ENCODE peak calls at places on chromosomes 2 and 18, in seven cellular contexts. One of them, this sample, is unnamed.

GRCh38 chr2:2166844-2167243 is 164.2 kb downstream of the MYT1L start:
- DNase-seq in psoas muscle: no peak
- DNase-seq in tibial nerve: no peak
- DNase-seq in heart left ventricle: no peak
- DNase-seq in fibroblast of lung: no peak
- DNase-seq in NCI-H2029: no peak
- DNase-seq in NCI-H2081: no peak
- DNase-seq in this sample: no peak

GRCh38 chr2:110146183-110146944 is 30.7 kb upstream of the MALL start:
- DNase-seq in psoas muscle: no peak
- DNase-seq in tibial nerve: no peak
- DNase-seq in heart left ventricle: no peak
- DNase-seq in fibroblast of lung: no peak
- DNase-seq in NCI-H2029: no peak
- DNase-seq in NCI-H2081: no peak
- DNase-seq in this sample: no peak

GRCh38 chr2:3628800-3629199 is 29.2 kb upstream of the ALLC start:
- DNase-seq in psoas muscle: no peak
- DNase-seq in tibial nerve: no peak
- DNase-seq in heart left ventricle: no peak
- DNase-seq in fibroblast of lung: no peak
- DNase-seq in NCI-H2029: no peak
- DNase-seq in NCI-H2081: no peak
- DNase-seq in this sample: no peak

GRCh38 chr2:96495983-96496382 is 9.2 kb downstream of the NEURL3 start:
- DNase-seq in psoas muscle: no peak
- DNase-seq in tibial nerve: no peak
- DNase-seq in heart left ventricle: no peak
- DNase-seq in fibroblast of lung: no peak
- DNase-seq in NCI-H2029: no peak
- DNase-seq in NCI-H2081: peak
- DNase-seq in this sample: no peak

GRCh38 chr2:36362291-36362690 is 6.7 kb downstream of the CRIM1 start:
- DNase-seq in psoas muscle: no peak
- DNase-seq in tibial nerve: no peak
- DNase-seq in heart left ventricle: no peak
- DNase-seq in fibroblast of lung: peak
- DNase-seq in NCI-H2029: no peak
- DNase-seq in NCI-H2081: no peak
- DNase-seq in this sample: no peak

GRCh38 chr2:152925540-152926448 is 207.4 kb downstream of the ARL6IP6 start:
- DNase-seq in psoas muscle: peak
- DNase-seq in tibial nerve: no peak
- DNase-seq in heart left ventricle: no peak
- DNase-seq in fibroblast of lung: peak
- DNase-seq in NCI-H2029: peak
- DNase-seq in NCI-H2081: peak
- DNase-seq in this sample: peak

GRCh38 chr2:69185807-69186206 is 172.8 kb downstream of the ANTXR1 start:
- DNase-seq in psoas muscle: no peak
- DNase-seq in tibial nerve: no peak
- DNase-seq in heart left ventricle: no peak
- DNase-seq in fibroblast of lung: no peak
- DNase-seq in NCI-H2029: no peak
- DNase-seq in NCI-H2081: peak
- DNase-seq in this sample: no peak

GRCh38 chr18:36534154-36534688 is 236.7 kb downstream of the FHOD3 start:
- DNase-seq in psoas muscle: no peak
- DNase-seq in tibial nerve: no peak
- DNase-seq in heart left ventricle: no peak
- DNase-seq in fibroblast of lung: no peak
- DNase-seq in NCI-H2029: no peak
- DNase-seq in NCI-H2081: no peak
- DNase-seq in this sample: no peak

GRCh38 chr18:46073474-46074331 is 1.6 kb upstream of the PSTPIP2 start:
- DNase-seq in psoas muscle: no peak
- DNase-seq in tibial nerve: no peak
- DNase-seq in heart left ventricle: no peak
- DNase-seq in fibroblast of lung: peak
- DNase-seq in NCI-H2029: peak
- DNase-seq in NCI-H2081: peak
- DNase-seq in this sample: peak

GRCh38 chr2:114170070-114170469 is 272.4 kb upstream of the DPP10 start:
- DNase-seq in psoas muscle: no peak
- DNase-seq in tibial nerve: no peak
- DNase-seq in heart left ventricle: no peak
- DNase-seq in fibroblast of lung: no peak
- DNase-seq in NCI-H2029: no peak
- DNase-seq in NCI-H2081: no peak
- DNase-seq in this sample: no peak

GRCh38 chr18:12304351-12305210 is 3.5 kb upstream of the TUBB6 start:
- DNase-seq in psoas muscle: no peak
- DNase-seq in tibial nerve: no peak
- DNase-seq in heart left ventricle: no peak
- DNase-seq in fibroblast of lung: no peak
- DNase-seq in NCI-H2029: peak
- DNase-seq in NCI-H2081: peak
- DNase-seq in this sample: no peak

GRCh38 chr2:177606636-177607035 is 214.1 kb downstream of the AGPS start:
- DNase-seq in psoas muscle: no peak
- DNase-seq in tibial nerve: no peak
- DNase-seq in heart left ventricle: no peak
- DNase-seq in fibroblast of lung: peak
- DNase-seq in NCI-H2029: no peak
- DNase-seq in NCI-H2081: peak
- DNase-seq in this sample: no peak

GRCh38 chr2:54655051-54655809 is 68.2 kb upstream of the EML6 start:
- DNase-seq in psoas muscle: no peak
- DNase-seq in tibial nerve: no peak
- DNase-seq in heart left ventricle: no peak
- DNase-seq in fibroblast of lung: no peak
- DNase-seq in NCI-H2029: no peak
- DNase-seq in NCI-H2081: no peak
- DNase-seq in this sample: no peak

GRCh38 chr2:44844651-44845270 is 96.7 kb upstream of the SIX3 start:
- DNase-seq in psoas muscle: no peak
- DNase-seq in tibial nerve: no peak
- DNase-seq in heart left ventricle: no peak
- DNase-seq in fibroblast of lung: no peak
- DNase-seq in NCI-H2029: no peak
- DNase-seq in NCI-H2081: no peak
- DNase-seq in this sample: no peak

GRCh38 chr18:48037481-48038271 is 107.2 kb upstream of the SMAD2 start:
- DNase-seq in psoas muscle: no peak
- DNase-seq in tibial nerve: no peak
- DNase-seq in heart left ventricle: peak
- DNase-seq in fibroblast of lung: no peak
- DNase-seq in NCI-H2029: peak
- DNase-seq in NCI-H2081: peak
- DNase-seq in this sample: no peak

GRCh38 chr2:26846881-26847662 is 860 bp upstream of the DPYSL5 start:
- DNase-seq in psoas muscle: no peak
- DNase-seq in tibial nerve: no peak
- DNase-seq in heart left ventricle: no peak
- DNase-seq in fibroblast of lung: no peak
- DNase-seq in NCI-H2029: no peak
- DNase-seq in NCI-H2081: peak
- DNase-seq in this sample: no peak

GRCh38 chr2:27408601-27409320 is 630 bp downstream of the PPM1G start:
- DNase-seq in psoas muscle: no peak
- DNase-seq in tibial nerve: no peak
- DNase-seq in heart left ventricle: no peak
- DNase-seq in fibroblast of lung: no peak
- DNase-seq in NCI-H2029: no peak
- DNase-seq in NCI-H2081: peak
- DNase-seq in this sample: no peak

GRCh38 chr18:8478166-8478967 is 130.9 kb upstream of the RAB12 start:
- DNase-seq in psoas muscle: peak
- DNase-seq in tibial nerve: no peak
- DNase-seq in heart left ventricle: peak
- DNase-seq in fibroblast of lung: peak
- DNase-seq in NCI-H2029: peak
- DNase-seq in NCI-H2081: peak
- DNase-seq in this sample: peak

GRCh38 chr18:49645836-49646235 is 84.0 kb downstream of the LIPG start:
- DNase-seq in psoas muscle: peak
- DNase-seq in tibial nerve: peak
- DNase-seq in heart left ventricle: peak
- DNase-seq in fibroblast of lung: peak
- DNase-seq in NCI-H2029: no peak
- DNase-seq in NCI-H2081: no peak
- DNase-seq in this sample: no peak

GRCh38 chr2:183868153-183868552 is 730.2 kb upstream of the ZNF804A start:
- DNase-seq in psoas muscle: no peak
- DNase-seq in tibial nerve: no peak
- DNase-seq in heart left ventricle: no peak
- DNase-seq in fibroblast of lung: peak
- DNase-seq in NCI-H2029: no peak
- DNase-seq in NCI-H2081: no peak
- DNase-seq in this sample: no peak

GRCh38 chr2:3465328-3465727 is 54.0 kb downstream of the ADI1 start:
- DNase-seq in psoas muscle: no peak
- DNase-seq in tibial nerve: peak
- DNase-seq in heart left ventricle: no peak
- DNase-seq in fibroblast of lung: no peak
- DNase-seq in NCI-H2029: no peak
- DNase-seq in NCI-H2081: no peak
- DNase-seq in this sample: no peak

GRCh38 chr2:74554821-74555531 is 456 bp downstream of the DOK1 start:
- DNase-seq in psoas muscle: peak
- DNase-seq in tibial nerve: no peak
- DNase-seq in heart left ventricle: peak
- DNase-seq in fibroblast of lung: peak
- DNase-seq in NCI-H2029: no peak
- DNase-seq in NCI-H2081: peak
- DNase-seq in this sample: peak